ENCODE peak calls at places on chromosomes 11 and 22, in five cellular contexts. E is activated CD8-positive, alpha-beta T cell treated with anti-CD3 and anti-CD28 coated beads for 36 hours; N is tibial nerve; W is GM19239; D is fibroblast of mammary gland. P is an unnamed sample.

GRCh38 chr11:117071344-117071787 is 26.9 kb downstream of the SIK3 start:
- DNase-seq in E (no peak), N (no peak), W (no peak), D (peak), P (no peak)

GRCh38 chr11:10305262-10305963 is 540 bp downstream of the ADM start:
- DNase-seq in E (peak), N (no peak), W (no peak), D (no peak), P (no peak)

GRCh38 chr11:124875943-124876817 is 10.9 kb downstream of the ROBO3 start:
- DNase-seq in E (peak), N (peak), W (peak), D (peak), P (peak)

GRCh38 chr11:92070026-92070889 is 154.4 kb upstream of the FAT3 start:
- DNase-seq in E (no peak), N (no peak), W (no peak), D (no peak), P (no peak)

GRCh38 chr11:61650781-61651571 is 29.2 kb upstream of the DAGLA start:
- DNase-seq in E (no peak), N (no peak), W (no peak), D (no peak), P (no peak)

GRCh38 chr11:129935723-129936122 is 40.3 kb upstream of the NFRKB start:
- DNase-seq in E (no peak), N (no peak), W (no peak), D (no peak), P (no peak)

GRCh38 chr11:78179459-78180071 is 8.9 kb downstream of the KCTD21 start:
- DNase-seq in E (no peak), N (no peak), W (no peak), D (no peak), P (no peak)

GRCh38 chr22:49723478-49724029 is 104.1 kb downstream of the BRD1 start:
- DNase-seq in E (no peak), N (no peak), W (no peak), D (no peak), P (no peak)

GRCh38 chr11:10413268-10413667 is 41.8 kb upstream of the AMPD3 start:
- DNase-seq in E (peak), N (no peak), W (no peak), D (no peak), P (peak)